ENCODE peak calls at places on chromosomes 12 and 14, in eight cellular contexts. J is AG08396; Q is HEK293T; G is K562; K is neuronal stem cell; E is CD8-positive, alpha-beta T cell; V is OCI-M1; X is iris pigment epithelial cell. F is an unnamed sample.

GRCh38 chr12:116074686-116075085 is 202.8 kb downstream of the MED13L start:
- DNase-seq in K (no peak), X (peak; percentile 26), V (no peak), J (no peak), G (no peak), E (no peak), Q (no peak), F (no peak)

GRCh38 chr14:48584031-48584430 is 908.6 kb upstream of the MDGA2 start:
- DNase-seq in J (peak; percentile 42), G (no peak), Q (no peak), V (no peak), E (no peak), X (peak; percentile 75), K (no peak), F (no peak)

GRCh38 chr12:15540025-15540424 is 217.7 kb downstream of the PTPRO start:
- DNase-seq in E (no peak), J (no peak), X (peak; percentile 47), V (no peak), G (no peak), Q (no peak), K (no peak), F (no peak)

GRCh38 chr14:104864267-104865068 is 600 bp upstream of the CEP170B start:
- DNase-seq in V (no peak), K (peak; percentile 27), G (peak; percentile 29), Q (no peak), J (no peak), X (no peak), E (no peak), F (no peak)

GRCh38 chr14:104121142-104121541 is 17.2 kb upstream of the KIF26A start:
- DNase-seq in Q (no peak), K (no peak), J (no peak), E (no peak), G (no peak), V (no peak), X (no peak), F (no peak)

GRCh38 chr12:65324056-65324455 is 45.6 kb downstream of the MSRB3 start:
- DNase-seq in E (no peak), Q (no peak), G (no peak), V (no peak), K (no peak), J (no peak), X (peak; percentile 8), F (no peak)

GRCh38 chr14:95340201-95340697 is 20.5 kb upstream of the CLMN start:
- DNase-seq in J (no peak), G (no peak), E (no peak), X (no peak), Q (no peak), V (no peak), K (no peak), F (no peak)

GRCh38 chr12:72178871-72179270 is 93.3 kb upstream of the TRHDE start:
- DNase-seq in J (no peak), X (no peak), V (no peak), G (no peak), Q (no peak), E (no peak), K (no peak), F (no peak)

GRCh38 chr12:1059162-1059561 is 68.1 kb downstream of the ERC1 start:
- DNase-seq in G (no peak), E (no peak), V (no peak), J (no peak), X (peak; percentile 74), Q (no peak), K (no peak), F (no peak)

GRCh38 chr14:42854061-42854460 is 1247.4 kb downstream of the LRFN5 start:
- DNase-seq in J (no peak), Q (no peak), V (peak; percentile 4), G (no peak), X (peak; percentile 1), E (no peak), K (no peak), F (no peak)

GRCh38 chr12:64883264-64884163 is 59.1 kb downstream of the TBC1D30 start:
- DNase-seq in G (no peak), Q (peak; percentile 26), K (no peak), E (no peak), V (no peak), X (no peak), J (no peak), F (no peak)

GRCh38 chr12:43957732-43958131 is 121.9 kb downstream of the TMEM117 start:
- DNase-seq in X (peak; percentile 66), J (peak; percentile 54), G (peak; percentile 12), V (peak; percentile 77), K (peak; percentile 49), Q (peak; percentile 46), E (no peak), F (peak; percentile 8)

GRCh38 chr12:16112151-16112550 is 165.3 kb downstream of the SLC15A5 start:
- DNase-seq in V (no peak), Q (no peak), G (no peak), J (no peak), X (no peak), E (no peak), K (no peak), F (no peak)

GRCh38 chr12:123660328-123660727 is 10.6 kb upstream of the TCTN2 start:
- DNase-seq in G (no peak), K (no peak), X (peak; percentile 91), V (no peak), Q (no peak), J (peak; percentile 71), E (no peak), F (no peak)

GRCh38 chr12:124758266-124759200 is 105.1 kb downstream of the SCARB1 start:
- DNase-seq in E (no peak), G (no peak), K (no peak), X (no peak), Q (no peak), V (no peak), J (no peak), F (no peak)

GRCh38 chr12:119940881-119941280 is 48.2 kb upstream of the BICDL1 start:
- DNase-seq in E (no peak), Q (no peak), G (no peak), K (no peak), X (peak; percentile 54), V (no peak), J (peak; percentile 30), F (no peak)

F was measured in posterior cingulate gyrus.